ENCODE peak calls at places on chromosomes 11 and 22, in six cellular contexts. One of them, this sample, is unnamed. For H3K27me3 and H3K36me3, the result is how much of the 10 kb centered on the place peaks cover.

GRCh38 chr11:11415786-11416390 is 62.8 kb upstream of the CSNK2A3 start:
- DNase-seq in PC-3: no peak
- DNase-seq in colonic mucosa: no peak
- DNase-seq in body of pancreas: no peak
- DNase-seq in SK-N-SH: no peak
- DNase-seq in WERI-Rb-1: no peak
- DNase-seq in this sample: no peak

GRCh38 chr11:116862101-116862637 is 24.7 kb upstream of the APOA1 start:
- DNase-seq in PC-3: no peak
- DNase-seq in colonic mucosa: no peak
- DNase-seq in body of pancreas: no peak
- DNase-seq in SK-N-SH: peak
- DNase-seq in WERI-Rb-1: no peak
- DNase-seq in this sample: no peak

GRCh38 chr11:36211735-36212430 is 77.3 kb downstream of the COMMD9 start:
- DNase-seq in PC-3: no peak
- DNase-seq in colonic mucosa: no peak
- DNase-seq in body of pancreas: no peak
- DNase-seq in SK-N-SH: peak
- DNase-seq in WERI-Rb-1: no peak
- DNase-seq in this sample: no peak

GRCh38 chr11:38648597-38648996 is 2050.6 kb upstream of the RAG2 start:
- DNase-seq in PC-3: peak
- DNase-seq in colonic mucosa: no peak
- DNase-seq in body of pancreas: no peak
- DNase-seq in SK-N-SH: no peak
- DNase-seq in WERI-Rb-1: no peak
- DNase-seq in this sample: no peak

GRCh38 chr11:126305699-126306098 is 1.8 kb downstream of the DCPS start:
- DNase-seq in PC-3: no peak
- DNase-seq in colonic mucosa: no peak
- DNase-seq in body of pancreas: no peak
- DNase-seq in SK-N-SH: no peak
- DNase-seq in WERI-Rb-1: no peak
- DNase-seq in this sample: no peak

GRCh38 chr11:95143106-95143681 is 53.5 kb downstream of the ENDOD1 start:
- DNase-seq in PC-3: no peak
- DNase-seq in colonic mucosa: no peak
- DNase-seq in body of pancreas: no peak
- DNase-seq in SK-N-SH: no peak
- DNase-seq in WERI-Rb-1: no peak
- DNase-seq in this sample: no peak

GRCh38 chr11:121113611-121114010 is 12.6 kb downstream of the TECTA start:
- DNase-seq in PC-3: no peak
- DNase-seq in colonic mucosa: no peak
- DNase-seq in body of pancreas: no peak
- DNase-seq in SK-N-SH: no peak
- DNase-seq in WERI-Rb-1: no peak
- DNase-seq in this sample: no peak

GRCh38 chr11:36631704-36632287 is 33.8 kb upstream of the RAG2 start:
- DNase-seq in PC-3: no peak
- DNase-seq in colonic mucosa: no peak
- DNase-seq in body of pancreas: no peak
- DNase-seq in SK-N-SH: no peak
- DNase-seq in WERI-Rb-1: no peak
- DNase-seq in this sample: no peak

GRCh38 chr11:101010899-101011298 is 118.7 kb downstream of the PGR start:
- DNase-seq in PC-3: peak
- DNase-seq in colonic mucosa: no peak
- DNase-seq in body of pancreas: no peak
- DNase-seq in SK-N-SH: no peak
- DNase-seq in WERI-Rb-1: no peak
- DNase-seq in this sample: no peak

GRCh38 chr11:73164803-73165542 is 22.9 kb upstream of the FCHSD2 start:
- DNase-seq in PC-3: no peak
- DNase-seq in colonic mucosa: no peak
- DNase-seq in body of pancreas: no peak
- DNase-seq in SK-N-SH: no peak
- DNase-seq in WERI-Rb-1: no peak
- DNase-seq in this sample: no peak

GRCh38 chr22:43560651-43561050 is 148.8 kb downstream of the MPPED1 start:
- DNase-seq in PC-3: no peak
- DNase-seq in colonic mucosa: no peak
- DNase-seq in body of pancreas: no peak
- DNase-seq in SK-N-SH: no peak
- DNase-seq in WERI-Rb-1: no peak
- DNase-seq in this sample: no peak

GRCh38 chr11:2140411-2141400 is 1.5 kb upstream of the IGF2 start:
- DNase-seq in PC-3: no peak
- DNase-seq in colonic mucosa: no peak
- DNase-seq in body of pancreas: no peak
- DNase-seq in SK-N-SH: no peak
- DNase-seq in WERI-Rb-1: no peak
- DNase-seq in this sample: no peak

GRCh38 chr11:92500463-92500862 is 275.8 kb downstream of the FAT3 start:
- DNase-seq in PC-3: no peak
- DNase-seq in colonic mucosa: no peak
- DNase-seq in body of pancreas: no peak
- DNase-seq in SK-N-SH: no peak
- DNase-seq in WERI-Rb-1: no peak
- DNase-seq in this sample: no peak

GRCh38 chr11:12680246-12680939 is 6.2 kb downstream of the TEAD1 start:
- DNase-seq in PC-3: peak
- DNase-seq in colonic mucosa: peak
- DNase-seq in body of pancreas: peak
- DNase-seq in SK-N-SH: peak
- DNase-seq in WERI-Rb-1: peak
- DNase-seq in this sample: peak

GRCh38 chr11:74154621-74155281 is 16.1 kb downstream of the C2CD3 start:
- DNase-seq in PC-3: peak
- DNase-seq in colonic mucosa: no peak
- DNase-seq in body of pancreas: no peak
- DNase-seq in SK-N-SH: no peak
- DNase-seq in WERI-Rb-1: no peak
- DNase-seq in this sample: no peak

GRCh38 chr11:72308226-72309073 is 64.5 kb upstream of the PHOX2A start:
- DNase-seq in PC-3: peak
- DNase-seq in colonic mucosa: no peak
- DNase-seq in body of pancreas: peak
- DNase-seq in SK-N-SH: peak
- DNase-seq in WERI-Rb-1: peak
- DNase-seq in this sample: no peak

GRCh38 chr22:47784367-47784983 is 1022.0 kb downstream of the TBC1D22A start:
- DNase-seq in PC-3: no peak
- DNase-seq in colonic mucosa: no peak
- DNase-seq in body of pancreas: no peak
- DNase-seq in SK-N-SH: no peak
- DNase-seq in WERI-Rb-1: no peak
- DNase-seq in this sample: no peak

GRCh38 chr11:78905756-78906155 is 331.1 kb upstream of the NARS2 start:
- DNase-seq in PC-3: no peak
- DNase-seq in colonic mucosa: no peak
- DNase-seq in body of pancreas: no peak
- DNase-seq in SK-N-SH: no peak
- DNase-seq in WERI-Rb-1: no peak
- DNase-seq in this sample: no peak
- H3K27me3 ChIP-seq in PC-3: under half
- H3K27me3 ChIP-seq in colonic mucosa: under half
- H3K27me3 ChIP-seq in body of pancreas: under half
- H3K27me3 ChIP-seq in SK-N-SH: under half
- H3K27me3 ChIP-seq in WERI-Rb-1: under half
- H3K27me3 ChIP-seq in this sample: under half

DNA sequence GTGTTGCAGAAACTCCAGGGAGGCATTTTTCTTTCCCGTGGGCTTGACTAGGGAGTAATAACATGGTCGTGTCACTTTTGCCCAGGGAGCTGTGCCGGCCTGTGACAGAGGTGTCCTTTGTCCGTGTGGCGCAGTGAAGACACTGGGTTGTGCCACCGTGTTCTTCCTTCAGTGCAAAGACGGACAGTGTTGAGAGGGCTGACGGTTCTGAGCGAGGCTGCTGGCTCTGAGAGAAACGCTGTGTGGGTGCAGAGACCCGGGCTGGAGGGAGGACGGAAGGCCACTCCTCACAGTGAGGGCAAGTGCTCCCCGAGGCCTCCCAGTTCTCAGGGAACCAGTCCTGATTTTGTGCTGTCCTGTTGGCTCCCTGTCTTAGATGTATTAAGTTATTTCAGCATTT is 20.2 kb downstream of the NUP50 start:
- DNase-seq in PC-3: no peak
- DNase-seq in colonic mucosa: no peak
- DNase-seq in body of pancreas: no peak
- DNase-seq in SK-N-SH: no peak
- DNase-seq in WERI-Rb-1: no peak
- DNase-seq in this sample: no peak
- H3K36me3 ChIP-seq in PC-3: half or more
- H3K36me3 ChIP-seq in colonic mucosa: under half
- H3K36me3 ChIP-seq in body of pancreas: under half
- H3K36me3 ChIP-seq in SK-N-SH: half or more
- H3K36me3 ChIP-seq in WERI-Rb-1: half or more
- H3K36me3 ChIP-seq in this sample: under half

GRCh38 chr11:409008-409599 is 5.7 kb downstream of the SIGIRR start:
- DNase-seq in PC-3: no peak
- DNase-seq in colonic mucosa: no peak
- DNase-seq in body of pancreas: peak
- DNase-seq in SK-N-SH: no peak
- DNase-seq in WERI-Rb-1: no peak
- DNase-seq in this sample: no peak
- H3K27me3 ChIP-seq in PC-3: under half
- H3K27me3 ChIP-seq in colonic mucosa: under half
- H3K27me3 ChIP-seq in body of pancreas: under half
- H3K27me3 ChIP-seq in SK-N-SH: under half
- H3K27me3 ChIP-seq in WERI-Rb-1: under half
- H3K27me3 ChIP-seq in this sample: under half

DNA sequence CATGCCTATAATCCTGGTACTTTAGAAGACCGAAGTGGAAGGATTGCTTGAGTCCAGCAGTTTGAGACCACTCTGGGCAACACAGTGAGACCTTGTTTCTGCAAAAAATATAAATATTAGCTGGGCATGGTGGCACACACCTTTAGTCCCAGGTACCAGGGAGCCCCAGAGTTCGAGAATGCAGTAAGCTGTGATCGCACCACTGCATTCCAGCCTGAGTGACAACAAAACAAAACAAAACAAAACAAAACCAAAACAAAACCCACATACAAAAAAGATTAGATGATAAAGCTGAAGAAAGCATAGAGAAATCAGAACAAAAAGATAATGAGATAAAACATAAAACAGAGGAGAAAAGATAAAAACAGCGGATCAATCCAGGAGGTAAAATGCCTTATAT is 62.1 kb downstream of the TCF20 start:
- DNase-seq in PC-3: no peak
- DNase-seq in colonic mucosa: no peak
- DNase-seq in body of pancreas: no peak
- DNase-seq in SK-N-SH: no peak
- DNase-seq in WERI-Rb-1: no peak
- DNase-seq in this sample: no peak
- H3K36me3 ChIP-seq in PC-3: under half
- H3K36me3 ChIP-seq in colonic mucosa: under half
- H3K36me3 ChIP-seq in body of pancreas: under half
- H3K36me3 ChIP-seq in SK-N-SH: under half
- H3K36me3 ChIP-seq in WERI-Rb-1: half or more
- H3K36me3 ChIP-seq in this sample: under half

GRCh38 chr11:113986351-113987140 is 11.6 kb downstream of the HTR3A start:
- DNase-seq in PC-3: no peak
- DNase-seq in colonic mucosa: no peak
- DNase-seq in body of pancreas: no peak
- DNase-seq in SK-N-SH: no peak
- DNase-seq in WERI-Rb-1: no peak
- DNase-seq in this sample: no peak

GRCh38 chr11:113985906-113986305 is 11.0 kb downstream of the HTR3A start:
- DNase-seq in PC-3: no peak
- DNase-seq in colonic mucosa: no peak
- DNase-seq in body of pancreas: no peak
- DNase-seq in SK-N-SH: no peak
- DNase-seq in WERI-Rb-1: no peak
- DNase-seq in this sample: no peak

GRCh38 chr11:113989381-113989780 is 14.5 kb downstream of the HTR3A start:
- DNase-seq in PC-3: no peak
- DNase-seq in colonic mucosa: no peak
- DNase-seq in body of pancreas: no peak
- DNase-seq in SK-N-SH: no peak
- DNase-seq in WERI-Rb-1: no peak
- DNase-seq in this sample: no peak

GRCh38 chr11:113982306-113982705 is 7.4 kb downstream of the HTR3A start:
- DNase-seq in PC-3: no peak
- DNase-seq in colonic mucosa: no peak
- DNase-seq in body of pancreas: no peak
- DNase-seq in SK-N-SH: no peak
- DNase-seq in WERI-Rb-1: no peak
- DNase-seq in this sample: no peak

GRCh38 chr11:113984781-113985180 is 9.9 kb downstream of the HTR3A start:
- DNase-seq in PC-3: no peak
- DNase-seq in colonic mucosa: no peak
- DNase-seq in body of pancreas: no peak
- DNase-seq in SK-N-SH: no peak
- DNase-seq in WERI-Rb-1: no peak
- DNase-seq in this sample: no peak
- H3K27me3 ChIP-seq in PC-3: half or more
- H3K27me3 ChIP-seq in colonic mucosa: under half
- H3K27me3 ChIP-seq in body of pancreas: under half
- H3K27me3 ChIP-seq in SK-N-SH: under half
- H3K27me3 ChIP-seq in WERI-Rb-1: under half
- H3K27me3 ChIP-seq in this sample: under half

DNA sequence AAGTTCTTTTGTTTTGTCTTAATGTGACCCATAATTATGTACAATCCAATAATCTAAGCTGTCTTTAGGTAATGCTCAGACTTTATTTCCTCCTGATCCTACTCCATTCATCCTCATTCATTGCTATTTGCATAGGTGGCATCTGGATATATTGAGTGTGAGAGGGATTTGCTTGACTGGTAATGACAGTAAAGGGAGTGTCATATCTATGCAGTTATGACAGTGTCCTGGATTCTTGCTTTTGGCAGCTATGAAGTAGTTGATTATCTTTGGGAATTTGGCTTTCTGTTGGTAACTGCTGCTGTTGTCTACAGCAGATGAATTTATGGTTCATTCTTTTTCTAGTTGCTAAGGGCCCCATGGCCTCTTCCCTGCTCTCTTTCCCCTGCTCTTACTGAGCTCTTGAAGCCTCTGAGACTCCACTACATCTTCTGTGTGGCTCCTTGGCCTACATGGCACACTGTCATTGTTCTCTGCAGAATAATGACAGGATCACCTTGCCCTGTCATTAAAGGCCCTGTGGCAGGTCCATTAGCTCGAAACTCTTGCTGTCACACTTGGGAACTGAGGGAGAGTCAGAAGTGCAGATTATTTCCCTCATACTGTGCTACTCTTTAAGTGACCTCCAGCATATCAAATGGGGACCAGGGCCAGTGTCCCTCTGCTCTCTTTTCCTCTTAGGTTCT is 20.1 kb upstream of the ACAT1 start:
- DNase-seq in PC-3: no peak
- DNase-seq in colonic mucosa: no peak
- DNase-seq in body of pancreas: no peak
- DNase-seq in SK-N-SH: no peak
- DNase-seq in WERI-Rb-1: no peak
- DNase-seq in this sample: no peak
- H3K36me3 ChIP-seq in PC-3: under half
- H3K36me3 ChIP-seq in colonic mucosa: under half
- H3K36me3 ChIP-seq in body of pancreas: under half
- H3K36me3 ChIP-seq in SK-N-SH: under half
- H3K36me3 ChIP-seq in WERI-Rb-1: under half
- H3K36me3 ChIP-seq in this sample: under half

GRCh38 chr11:64638829-64639228 is 47.8 kb downstream of the SLC22A12 start:
- DNase-seq in PC-3: no peak
- DNase-seq in colonic mucosa: no peak
- DNase-seq in body of pancreas: no peak
- DNase-seq in SK-N-SH: no peak
- DNase-seq in WERI-Rb-1: no peak
- DNase-seq in this sample: no peak
- H3K27me3 ChIP-seq in PC-3: under half
- H3K27me3 ChIP-seq in colonic mucosa: under half
- H3K27me3 ChIP-seq in body of pancreas: under half
- H3K27me3 ChIP-seq in SK-N-SH: half or more
- H3K27me3 ChIP-seq in WERI-Rb-1: under half
- H3K27me3 ChIP-seq in this sample: under half